ENCODE peak calls at places on chromosomes 7 and 10, in seven cellular contexts. L, J, H, W, C, R and E are unnamed samples.

GRCh38 chr7:111852081-111852480 is 289.8 kb upstream of the IMMP2L start:
- DNase-seq in R (no peak), L (no peak), W (no peak), C (no peak), J (no peak), H (no peak), E (no peak)

GRCh38 chr7:42091461-42092229 is 145.4 kb downstream of the GLI3 start:
- DNase-seq in W (no peak), R (peak; percentile 76), H (no peak), C (no peak), J (no peak), L (peak; percentile 64), E (no peak)

GRCh38 chr7:156892086-156892800 is 740 bp downstream of the LMBR1 start:
- DNase-seq in R (no peak), J (peak; percentile 80), L (no peak), C (peak; percentile 68), H (no peak), W (peak; percentile 80), E (peak; percentile 61)

GRCh38 chr7:76357379-76358052 is 1.3 kb downstream of the YWHAG start:
- DNase-seq in H (no peak), R (peak; percentile 18), L (no peak), C (no peak), W (no peak), J (no peak), E (no peak)

GRCh38 chr7:40436761-40437160 is 302.0 kb downstream of the SUGCT start:
- DNase-seq in W (no peak), J (no peak), L (no peak), H (no peak), R (no peak), C (no peak), E (no peak)

GRCh38 chr10:6101181-6101580 is 12.3 kb downstream of the RBM17 start:
- DNase-seq in L (no peak), R (no peak), W (peak; percentile 56), H (no peak), C (no peak), J (no peak), E (no peak)

GRCh38 chr7:29322023-29322712 is 127.6 kb downstream of the CHN2 start:
- DNase-seq in L (no peak), W (no peak), C (no peak), J (no peak), R (no peak), H (no peak), E (no peak)

GRCh38 chr10:132523561-132524442 is 13.8 kb upstream of the INPP5A start:
- DNase-seq in R (no peak), L (no peak), H (no peak), W (no peak), J (no peak), C (no peak), E (no peak)

GRCh38 chr10:131815366-131816156 is 85.2 kb upstream of the PPP2R2D start:
- DNase-seq in R (no peak), H (no peak), W (no peak), C (no peak), L (no peak), J (no peak), E (no peak)

GRCh38 chr7:127353897-127354296 is 38.6 kb downstream of the ZNF800 start:
- DNase-seq in H (no peak), L (no peak), C (no peak), J (no peak), W (no peak), R (no peak), E (no peak)

GRCh38 chr7:32093415-32094408 is 23.5 kb upstream of the PDE1C start:
- DNase-seq in R (peak; percentile 10), C (peak; percentile 54), J (no peak), H (no peak), W (no peak), L (peak; percentile 82), E (no peak)

GRCh38 chr10:44703241-44704155 is 207.6 kb upstream of the TMEM72 start:
- DNase-seq in R (peak; percentile 67), H (no peak), W (no peak), C (no peak), L (peak; percentile 75), J (no peak), E (no peak)

GRCh38 chr7:138980575-138981285 is 459 bp downstream of the KIAA1549 start:
- DNase-seq in W (no peak), L (no peak), H (no peak), J (no peak), R (no peak), C (no peak), E (peak; percentile 21)

GRCh38 chr10:114908896-114909295 is 29.1 kb upstream of the TRUB1 start:
- DNase-seq in W (no peak), H (no peak), J (no peak), C (no peak), R (no peak), L (no peak), E (no peak)

GRCh38 chr10:126504051-126504760 is 115.9 kb upstream of the ADAM12 start:
- DNase-seq in H (peak; percentile 26), C (peak; percentile 32), J (peak; percentile 36), W (peak; percentile 22), R (peak; percentile 71), L (peak; percentile 64), E (no peak)

GRCh38 chr7:37833818-37834146 is 14.6 kb upstream of the NME8 start:
- DNase-seq in J (no peak), H (no peak), W (no peak), R (no peak), L (no peak), C (no peak), E (no peak)

GRCh38 chr7:37826825-37827224 is 21.6 kb upstream of the NME8 start:
- DNase-seq in J (no peak), C (no peak), W (peak; percentile 34), R (no peak), H (no peak), L (no peak), E (no peak)

GRCh38 chr7:37833107-37833817 is 15.1 kb upstream of the NME8 start:
- DNase-seq in R (peak; percentile 39), L (peak; percentile 35), W (peak; percentile 52), C (peak; percentile 59), H (peak; percentile 2), J (peak; percentile 42), E (peak; percentile 29)

GRCh38 chr7:37831214-37831613 is 17.2 kb upstream of the NME8 start:
- DNase-seq in L (no peak), R (no peak), J (no peak), H (no peak), W (no peak), C (no peak), E (no peak)

DNA sequence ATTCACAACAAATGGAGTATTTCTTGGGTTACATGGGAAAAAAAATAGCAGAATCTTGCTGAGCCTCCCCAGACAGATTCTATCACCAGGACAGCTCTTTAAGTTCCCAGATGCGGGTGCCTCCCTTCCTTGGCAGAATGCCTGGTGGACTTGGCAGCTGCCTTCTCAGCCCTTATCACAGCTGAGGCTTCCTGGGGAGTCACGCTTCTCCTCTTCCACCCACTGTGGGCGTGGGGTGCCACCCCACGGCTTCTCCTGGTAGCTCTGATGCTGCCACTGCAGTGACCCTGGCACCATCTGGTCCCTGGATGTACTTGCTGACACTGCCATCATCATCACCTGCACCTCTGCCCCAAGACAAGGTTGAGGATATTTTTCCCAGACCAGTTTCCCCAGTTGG is 16.2 kb upstream of the NME8 start:
- DNase-seq in H (no peak), L (no peak), C (peak; percentile 37), J (no peak), W (peak; percentile 32), R (peak; percentile 11), E (no peak)
- TF ChIP-seq CTCF in H (no peak), L (no peak), C (no peak), J (peak; percentile 8), W (peak; percentile 64), R (no peak), E (peak; percentile 28)

GRCh38 chr10:32266979-32267378 is 80.0 kb downstream of the EPC1 start:
- DNase-seq in J (no peak), H (no peak), C (no peak), W (no peak), L (no peak), R (no peak), E (no peak)
- TF ChIP-seq CTCF in J (no peak), H (no peak), C (no peak), W (no peak), L (no peak), R (no peak), E (no peak)

GRCh38 chr10:59635502-59636290 is 74.0 kb downstream of the SLC16A9 start:
- DNase-seq in W (no peak), R (no peak), L (no peak), H (no peak), J (no peak), C (no peak), E (no peak)

GRCh38 chr10:59633063-59633462 is 76.6 kb downstream of the SLC16A9 start:
- DNase-seq in H (no peak), L (no peak), J (no peak), W (no peak), C (peak; percentile 8), R (no peak), E (no peak)

GRCh38 chr10:59631237-59631636 is 78.4 kb downstream of the SLC16A9 start:
- DNase-seq in R (no peak), H (no peak), J (no peak), L (no peak), W (no peak), C (no peak), E (no peak)

GRCh38 chr10:59631882-59632281 is 77.8 kb downstream of the SLC16A9 start:
- DNase-seq in W (no peak), C (no peak), J (no peak), H (no peak), R (no peak), L (no peak), E (no peak)

GRCh38 chr10:59634102-59634501 is 75.5 kb downstream of the SLC16A9 start:
- DNase-seq in J (no peak), R (no peak), W (no peak), L (no peak), C (no peak), H (no peak), E (no peak)
- TF ChIP-seq CTCF in J (no peak), R (no peak), W (no peak), L (no peak), C (no peak), H (no peak), E (no peak)

DNA sequence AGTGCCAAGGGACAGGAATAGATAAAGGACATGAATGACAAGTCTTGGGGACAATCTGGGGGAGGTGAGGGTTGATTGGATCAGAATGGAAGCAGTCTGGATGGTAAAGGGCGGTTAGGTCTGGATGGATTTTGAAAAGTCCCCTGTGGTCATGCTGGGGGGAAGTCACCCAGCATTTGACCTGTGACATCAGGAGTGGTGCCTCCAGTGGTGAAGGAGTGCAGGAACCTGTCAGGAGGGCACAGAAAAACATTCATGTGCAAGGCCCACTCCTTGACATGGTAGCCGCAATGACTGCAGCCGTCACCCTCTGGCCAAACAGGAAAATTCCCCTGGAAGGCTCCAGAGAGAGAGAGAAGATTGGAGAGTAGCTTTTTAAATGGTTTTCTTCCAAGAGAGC is 304.8 kb downstream of the GFRA1 start:
- DNase-seq in H (no peak), W (no peak), C (no peak), J (no peak), L (no peak), R (no peak), E (no peak)
- TF ChIP-seq CTCF in H (no peak), W (no peak), C (no peak), J (no peak), L (no peak), R (no peak), E (no peak)

GRCh38 chr10:75542084-75542483 is 110.7 kb downstream of the LRMDA start:
- DNase-seq in R (no peak), J (no peak), C (no peak), H (no peak), W (no peak), L (no peak), E (no peak)
- TF ChIP-seq CTCF in R (no peak), J (no peak), C (no peak), H (no peak), W (no peak), L (no peak), E (no peak)

GRCh38 chr10:23139677-23140076 is 44.3 kb downstream of the MSRB2 start:
- DNase-seq in C (no peak), R (no peak), L (no peak), J (no peak), H (no peak), W (no peak), E (no peak)
- TF ChIP-seq CTCF in C (no peak), R (no peak), L (no peak), J (no peak), H (no peak), W (no peak), E (no peak)